ENCODE peak calls at places on chromosomes 6 and 20, in eight cellular contexts. T is psoas muscle, S is GM12878, H is HCT116, D is fibroblast of lung, P is mammary epithelial cell, K is heart right ventricle, F is A549. R is an unnamed sample. For H3K9me3, the result is how much of the 10 kb centered on the place peaks cover.

GRCh38 chr6:123016431-123017110 is 20.5 kb downstream of the CLVS2 start:
- DNase-seq in T (no peak), S (no peak), H (no peak), D (no peak), P (no peak), K (no peak), F (no peak), R (no peak)

GRCh38 chr6:134875367-134875766 is 74.5 kb downstream of the ALDH8A1 start:
- DNase-seq in T (no peak), S (no peak), H (no peak), D (peak), P (peak), K (no peak), F (no peak), R (no peak)

GRCh38 chr6:167424060-167424673 is 99.3 kb downstream of the TTLL2 start:
- DNase-seq in T (no peak), S (no peak), H (no peak), D (no peak), P (no peak), K (no peak), F (no peak), R (no peak)

GRCh38 chr20:46246527-46246926 is 61.8 kb downstream of the CDH22 start:
- DNase-seq in T (no peak), S (no peak), H (no peak), D (no peak), P (no peak), K (no peak), F (no peak), R (no peak)

GRCh38 chr6:22970004-22970403 is 400.6 kb downstream of the HDGFL1 start:
- DNase-seq in T (no peak), S (no peak), H (no peak), D (no peak), P (no peak), K (no peak), F (no peak), R (no peak)

GRCh38 chr20:44066645-44067606 is 120.1 kb downstream of the JPH2 start:
- DNase-seq in T (no peak), S (no peak), H (no peak), D (no peak), P (no peak), K (no peak), F (no peak), R (no peak)

GRCh38 chr6:125747589-125748533 is 1.6 kb upstream of the HEY2 start:
- DNase-seq in T (peak), S (no peak), H (no peak), D (no peak), P (peak), K (peak), F (no peak), R (peak)

GRCh38 chr6:72218125-72218524 is 331.8 kb downstream of the RIMS1 start:
- DNase-seq in T (no peak), S (no peak), H (peak), D (peak), P (peak), K (no peak), F (peak), R (no peak)

GRCh38 chr6:132819405-132820145 is 5.2 kb downstream of the RPS12 start:
- DNase-seq in T (no peak), S (no peak), H (no peak), D (peak), P (peak), K (no peak), F (no peak), R (no peak)

GRCh38 chr20:10671221-10671849 is 2.5 kb downstream of the JAG1 start:
- DNase-seq in T (no peak), S (peak), H (no peak), D (peak), P (peak), K (peak), F (peak), R (peak)

GRCh38 chr6:142429195-142429594 is 127.4 kb downstream of the ADGRG6 start:
- DNase-seq in T (no peak), S (no peak), H (no peak), D (no peak), P (no peak), K (no peak), F (no peak), R (no peak)

GRCh38 chr20:36871640-36872570 is 4.0 kb upstream of the TLDC2 start:
- DNase-seq in T (no peak), S (no peak), H (no peak), D (no peak), P (no peak), K (no peak), F (no peak), R (no peak)

GRCh38 chr20:7608246-7608645 is 332.0 kb downstream of the HAO1 start:
- DNase-seq in T (no peak), S (no peak), H (no peak), D (no peak), P (no peak), K (no peak), F (no peak), R (no peak)

GRCh38 chr6:151108548-151108947 is 131.2 kb upstream of the AKAP12 start:
- DNase-seq in T (no peak), S (no peak), H (no peak), D (no peak), P (no peak), K (no peak), F (no peak), R (no peak)

GRCh38 chr6:10407018-10407673 is 7.7 kb downstream of the TFAP2A start:
- DNase-seq in T (no peak), S (no peak), H (no peak), D (no peak), P (peak), K (no peak), F (no peak), R (no peak)

GRCh38 chr6:127299522-127300240 is 33.0 kb downstream of the RNF146 start:
- DNase-seq in T (no peak), S (no peak), H (no peak), D (no peak), P (no peak), K (no peak), F (no peak), R (no peak)

GRCh38 chr6:20946037-20946436 is 411.8 kb downstream of the CDKAL1 start:
- DNase-seq in T (no peak), S (peak), H (no peak), D (peak), P (peak), K (no peak), F (no peak), R (no peak)

GRCh38 chr6:56765494-56765893 is 122.8 kb upstream of the DST start:
- DNase-seq in T (no peak), S (no peak), H (no peak), D (no peak), P (no peak), K (no peak), F (no peak), R (no peak)

GRCh38 chr6:133306876-133307275 is 65.7 kb downstream of the EYA4 start:
- DNase-seq in T (no peak), S (no peak), H (no peak), D (peak), P (no peak), K (no peak), F (no peak), R (no peak)

GRCh38 chr20:2006452-2007381 is 12.9 kb upstream of the PDYN start:
- DNase-seq in T (no peak), S (no peak), H (peak), D (peak), P (peak), K (peak), F (no peak), R (no peak)

GRCh38 chr20:21781446-21782075 is 76.1 kb downstream of the PAX1 start:
- DNase-seq in T (no peak), S (no peak), H (no peak), D (no peak), P (no peak), K (no peak), F (no peak), R (no peak)

GRCh38 chr6:5710516-5710915 is 296.2 kb downstream of the NRN1 start:
- DNase-seq in T (no peak), S (no peak), H (no peak), D (no peak), P (no peak), K (no peak), F (no peak), R (no peak)

GRCh38 chr6:159008656-159009288 is 8.8 kb upstream of the RSPH3 start:
- DNase-seq in T (no peak), S (no peak), H (no peak), D (peak), P (peak), K (no peak), F (peak), R (no peak)
- H3K27ac ChIP-seq in T (no peak), S (peak), H (no peak), D (no peak), P (no peak), K (no peak), F (no peak), R (no peak)

DNA sequence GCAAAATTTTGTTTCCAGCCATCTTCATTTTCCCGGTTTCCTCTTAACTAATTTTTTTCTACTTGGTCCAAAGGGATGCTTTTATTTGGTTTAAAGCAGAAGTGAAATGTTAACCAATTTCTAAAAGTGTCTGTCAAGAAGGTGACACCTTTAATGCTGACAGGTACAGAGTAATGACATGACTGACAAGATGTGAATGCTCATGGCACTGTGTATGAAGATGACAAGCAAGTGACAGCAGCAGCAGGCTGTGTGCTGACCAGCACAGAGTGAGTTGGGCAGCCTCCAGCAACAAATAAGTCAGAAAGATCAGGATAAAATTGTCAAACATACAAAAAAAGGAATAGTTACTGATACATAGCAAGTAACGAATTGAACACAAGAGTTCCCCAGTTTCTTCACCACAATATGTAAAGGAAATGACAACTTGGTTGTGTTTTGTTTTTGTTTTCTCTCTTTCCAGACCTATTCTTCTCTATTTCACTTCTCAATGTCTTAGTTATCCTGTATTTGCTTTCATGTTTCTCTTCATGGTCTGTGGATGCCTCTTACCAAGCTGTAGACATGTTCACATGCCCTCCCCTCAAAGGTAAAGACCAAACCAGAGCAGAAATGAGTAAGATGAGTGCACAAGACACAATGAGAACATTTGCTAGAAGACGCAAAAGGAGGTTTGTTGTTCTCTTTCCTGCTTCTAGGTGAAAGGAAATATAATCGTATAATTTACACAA is 174.9 kb downstream of the FRK start:
- DNase-seq in T (no peak), S (no peak), H (no peak), D (no peak), P (no peak), K (no peak), F (no peak), R (no peak)
- H3K4me3 ChIP-seq in T (no peak), S (no peak), H (no peak), D (no peak), P (no peak), K (no peak), F (no peak), R (no peak)

GRCh38 chr20:39745380-39745779 is 783.2 kb downstream of the DHX35 start:
- DNase-seq in T (no peak), S (no peak), H (no peak), D (no peak), P (no peak), K (peak), F (no peak), R (no peak)
- H3K9me3 ChIP-seq in T (under half), S (under half), H (under half), D (under half), P (under half), K (under half), F (under half), R (under half)

GRCh38 chr6:36129889-36130671 is at the start of gene MAPK13:
- DNase-seq in T (no peak), S (no peak), H (no peak), D (no peak), P (no peak), K (no peak), F (no peak), R (no peak)

GRCh38 chr6:36133148-36133547 is 2.8 kb downstream of the MAPK13 start:
- DNase-seq in T (no peak), S (no peak), H (no peak), D (no peak), P (no peak), K (no peak), F (no peak), R (no peak)

GRCh38 chr6:36132221-36132895 is 2.0 kb downstream of the MAPK13 start:
- DNase-seq in T (no peak), S (no peak), H (no peak), D (no peak), P (no peak), K (no peak), F (no peak), R (no peak)

GRCh38 chr6:36130672-36131516 is 581 bp downstream of the MAPK13 start:
- DNase-seq in T (peak), S (no peak), H (peak), D (no peak), P (no peak), K (no peak), F (no peak), R (peak)

DNA sequence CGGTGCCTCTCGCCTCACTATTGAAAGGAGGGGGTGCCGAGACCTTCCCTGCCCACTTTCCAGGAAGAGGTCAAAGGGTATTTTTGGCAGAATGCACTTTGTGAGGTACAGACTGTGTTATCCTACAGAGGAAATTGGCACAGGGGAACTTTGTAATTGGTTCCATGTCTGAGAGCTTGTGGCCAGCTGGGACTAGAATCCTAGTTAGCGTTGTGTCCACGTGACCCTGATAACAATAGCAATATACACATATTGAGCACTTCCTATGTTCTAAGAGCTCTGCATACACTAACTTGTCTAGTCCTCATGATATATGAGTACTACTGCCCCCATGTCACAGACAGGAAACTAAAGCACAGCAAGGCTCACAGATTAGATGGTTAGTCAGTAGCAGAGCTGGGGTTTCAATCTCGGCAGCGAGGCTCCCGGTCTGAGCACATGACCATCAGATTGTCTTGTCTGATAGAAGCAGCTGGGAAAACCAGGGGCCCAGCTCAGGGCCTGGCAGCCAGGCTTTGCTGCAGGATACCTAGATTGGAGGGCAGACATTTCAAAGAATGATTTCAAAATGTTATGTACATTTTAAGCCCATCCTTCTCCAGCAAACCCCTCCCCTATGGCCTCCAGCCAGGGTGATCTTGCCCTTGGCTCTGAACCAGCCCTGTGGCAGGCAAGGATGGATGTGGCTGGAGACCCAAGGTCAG is 1.4 kb downstream of the MAPK13 start:
- DNase-seq in T (peak), S (peak), H (no peak), D (peak), P (no peak), K (no peak), F (no peak), R (no peak)
- H3K27ac ChIP-seq in T (no peak), S (no peak), H (peak), D (peak), P (no peak), K (no peak), F (no peak), R (no peak)

DNA sequence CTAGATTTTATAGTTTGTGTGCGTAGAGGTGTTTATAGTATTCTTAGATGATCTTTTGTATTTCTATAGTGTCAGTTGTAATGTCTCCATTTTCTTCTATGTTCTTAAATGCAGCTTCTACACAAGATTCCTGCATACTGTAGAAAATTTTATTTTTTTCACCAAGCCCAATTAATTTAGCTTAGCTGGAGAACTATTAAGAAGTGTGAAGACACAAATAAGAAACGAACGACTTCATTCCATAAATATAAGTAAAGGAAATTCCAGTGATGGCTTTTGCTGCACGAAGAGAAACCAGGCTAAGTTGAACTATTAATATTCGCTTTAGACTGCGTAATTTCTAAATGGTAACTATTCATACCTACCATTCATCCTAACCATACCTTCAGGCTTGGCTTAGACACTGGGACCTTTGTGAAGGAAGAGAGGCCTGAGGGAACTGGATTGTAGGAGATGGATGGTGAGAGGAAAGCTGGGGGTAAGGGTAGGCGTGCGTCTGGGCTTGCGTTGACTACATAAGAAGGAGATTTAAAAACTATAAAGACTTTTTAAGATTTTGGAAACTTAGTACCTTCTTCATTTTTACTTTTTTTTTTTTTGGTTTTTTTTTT is 15.9 kb downstream of the HLA-DOA start:
- DNase-seq in T (no peak), S (no peak), H (no peak), D (no peak), P (no peak), K (no peak), F (no peak), R (no peak)
- H3K4me3 ChIP-seq in T (no peak), S (no peak), H (no peak), D (no peak), P (no peak), K (no peak), F (no peak), R (no peak)

GRCh38 chr20:23966298-23966697 is 22.3 kb downstream of the GGTLC1 start:
- DNase-seq in T (no peak), S (no peak), H (no peak), D (no peak), P (no peak), K (no peak), F (no peak), R (no peak)
- H3K9me3 ChIP-seq in T (under half), S (under half), H (under half), D (under half), P (under half), K (under half), F (under half), R (under half)

GRCh38 chr6:12962995-12963394 is 246.4 kb downstream of the PHACTR1 start:
- DNase-seq in T (no peak), S (no peak), H (no peak), D (no peak), P (no peak), K (no peak), F (no peak), R (no peak)

GRCh38 chr6:12963566-12963965 is 247.0 kb downstream of the PHACTR1 start:
- DNase-seq in T (no peak), S (no peak), H (no peak), D (no peak), P (no peak), K (peak), F (no peak), R (no peak)

GRCh38 chr6:12962529-12962928 is 246.0 kb downstream of the PHACTR1 start:
- DNase-seq in T (no peak), S (no peak), H (no peak), D (no peak), P (no peak), K (no peak), F (no peak), R (no peak)

GRCh38 chr6:12958052-12958706 is 241.6 kb downstream of the PHACTR1 start:
- DNase-seq in T (no peak), S (no peak), H (no peak), D (no peak), P (no peak), K (no peak), F (no peak), R (no peak)

DNA sequence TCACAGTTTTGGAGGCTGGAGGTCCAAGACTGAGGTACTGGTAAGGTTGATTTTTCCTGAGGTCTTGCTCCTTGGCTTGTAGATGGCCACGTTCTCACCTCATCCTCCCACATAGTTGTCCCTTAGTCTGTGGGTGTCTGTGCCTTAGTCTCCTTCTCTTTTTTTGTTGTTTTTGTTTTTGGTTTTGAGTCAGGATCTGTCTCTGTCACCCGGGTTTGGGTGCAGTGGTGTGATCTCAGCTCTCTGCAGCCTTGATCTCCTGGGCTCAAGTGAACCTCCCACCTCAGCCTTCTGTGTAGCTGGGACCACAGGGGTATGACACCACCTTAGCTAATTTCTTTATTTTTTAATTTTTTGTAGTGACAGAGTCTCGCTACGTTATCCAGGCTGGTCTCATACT is 245.2 kb downstream of the PHACTR1 start:
- DNase-seq in T (no peak), S (no peak), H (no peak), D (no peak), P (no peak), K (no peak), F (no peak), R (no peak)
- H3K27ac ChIP-seq in T (no peak), S (no peak), H (no peak), D (no peak), P (no peak), K (peak), F (no peak), R (no peak)

GRCh38 chr20:3784863-3785239 is 1.7 kb downstream of the CENPB start:
- DNase-seq in T (no peak), S (no peak), H (no peak), D (no peak), P (no peak), K (no peak), F (no peak), R (no peak)
- H3K4me3 ChIP-seq in T (peak), S (no peak), H (no peak), D (peak), P (peak), K (peak), F (peak), R (no peak)

GRCh38 chr6:159334068-159334467 is 164.9 kb downstream of the FNDC1 start:
- DNase-seq in T (no peak), S (no peak), H (no peak), D (no peak), P (no peak), K (no peak), F (no peak), R (no peak)
- H3K9me3 ChIP-seq in T (under half), S (under half), H (under half), D (under half), P (under half), K (under half), F (under half), R (under half)

GRCh38 chr6:137875606-137876005 is 8.5 kb downstream of the TNFAIP3 start:
- DNase-seq in T (no peak), S (no peak), H (no peak), D (no peak), P (no peak), K (no peak), F (no peak), R (no peak)
- H3K27ac ChIP-seq in T (no peak), S (peak), H (no peak), D (no peak), P (no peak), K (no peak), F (no peak), R (no peak)